ENCODE peak calls at places on chromosomes 7 and 10, in seven cellular contexts. W, Z, J, Q, X, C and R are unnamed samples.

GRCh38 chr10:33160151-33160550 is 174.3 kb downstream of the NRP1 start:
- DNase-seq in J (no peak), Z (no peak), X (no peak), Q (no peak), C (no peak), W (no peak), R (no peak)

GRCh38 chr10:59434463-59435326 is 72.3 kb upstream of the FAM13C start:
- DNase-seq in Q (no peak), J (no peak), W (no peak), Z (no peak), C (no peak), X (no peak), R (peak)

GRCh38 chr10:49650724-49651034 is 28.8 kb upstream of the C10orf53 start:
- DNase-seq in Q (no peak), W (no peak), Z (no peak), X (no peak), J (no peak), C (no peak), R (no peak)

GRCh38 chr10:112475565-112476233 is 28.7 kb downstream of the VTI1A start:
- DNase-seq in X (no peak), Q (no peak), C (no peak), W (no peak), J (no peak), Z (no peak), R (peak)

GRCh38 chr10:117175215-117175900 is 21.9 kb upstream of the KCNK18 start:
- DNase-seq in W (no peak), X (no peak), C (no peak), Z (no peak), J (no peak), Q (no peak), R (no peak)

GRCh38 chr7:139630643-139631519 is 107.4 kb downstream of the CLEC2L start:
- DNase-seq in J (no peak), C (peak), X (no peak), Z (no peak), W (no peak), Q (no peak), R (no peak)

GRCh38 chr10:63700209-63700934 is 179.2 kb downstream of the REEP3 start:
- DNase-seq in Q (peak), C (no peak), W (peak), X (no peak), J (peak), Z (no peak), R (no peak)

GRCh38 chr10:121131014-121131413 is 279.9 kb downstream of the WDR11 start:
- DNase-seq in Z (no peak), C (no peak), Q (no peak), J (no peak), W (no peak), X (no peak), R (no peak)

GRCh38 chr7:26090927-26091519 is 61.0 kb upstream of the NFE2L3 start:
- DNase-seq in J (peak), W (peak), X (peak), Z (peak), Q (peak), C (no peak), R (peak)

GRCh38 chr7:47198159-47198558 is 383.8 kb downstream of the TNS3 start:
- DNase-seq in Z (no peak), C (no peak), Q (no peak), J (no peak), X (no peak), W (no peak), R (no peak)

GRCh38 chr10:24617771-24618396 is 105.8 kb downstream of the ARHGAP21 start:
- DNase-seq in X (peak), C (peak), Z (no peak), W (peak), Q (peak), J (no peak), R (peak)

GRCh38 chr7:127629268-127629854 is 11.4 kb upstream of the PAX4 start:
- DNase-seq in X (peak), W (peak), Q (no peak), J (no peak), Z (no peak), C (peak), R (no peak)

GRCh38 chr7:26440253-26440992 is 148.8 kb downstream of the SNX10 start:
- DNase-seq in Q (no peak), W (no peak), J (no peak), Z (no peak), C (no peak), X (no peak), R (no peak)

GRCh38 chr10:36451391-36451790 is 674.0 kb upstream of the ANKRD30A start:
- DNase-seq in W (no peak), C (no peak), J (no peak), X (no peak), Z (no peak), Q (no peak), R (no peak)

GRCh38 chr7:77657427-77658331 is 38.6 kb upstream of the RSBN1L start:
- DNase-seq in Q (peak), X (peak), Z (peak), W (peak), C (no peak), J (no peak), R (peak)

GRCh38 chr7:30062587-30062986 is 34.4 kb downstream of the PLEKHA8 start:
- DNase-seq in W (peak), X (peak), C (no peak), Z (no peak), Q (peak), J (no peak), R (peak)

GRCh38 chr7:96833701-96834453 is 124.2 kb upstream of the SEM1 start:
- DNase-seq in X (no peak), J (no peak), Q (peak), W (no peak), Z (no peak), C (no peak), R (no peak)

GRCh38 chr7:74454948-74455804 is 1.5 kb downstream of the GTF2IRD1 start:
- DNase-seq in W (no peak), Q (no peak), C (no peak), J (no peak), X (peak), Z (peak), R (no peak)

GRCh38 chr7:127396184-127396583 is 3.7 kb upstream of the ZNF800 start:
- DNase-seq in Q (no peak), C (peak), J (no peak), Z (no peak), X (peak), W (no peak), R (no peak)

GRCh38 chr10:112456533-112456932 is 9.5 kb downstream of the VTI1A start:
- DNase-seq in W (no peak), X (peak), Z (no peak), C (no peak), Q (no peak), J (no peak), R (no peak)

GRCh38 chr7:5420108-5420840 is 3.4 kb downstream of the TNRC18 start:
- DNase-seq in J (no peak), C (peak), Z (no peak), W (no peak), X (no peak), Q (no peak), R (no peak)

GRCh38 chr10:30581779-30582380 is 47.7 kb downstream of the LYZL2 start:
- DNase-seq in Q (peak), W (peak), Z (no peak), X (peak), C (no peak), J (peak), R (peak)

GRCh38 chr10:23141995-23142394 is 46.6 kb downstream of the MSRB2 start:
- DNase-seq in X (no peak), C (no peak), W (no peak), J (no peak), Q (no peak), Z (no peak), R (no peak)

GRCh38 chr7:112868609-112869008 is 78.4 kb upstream of the TMEM168 start:
- DNase-seq in X (no peak), J (no peak), Q (no peak), C (no peak), W (no peak), Z (no peak), R (no peak)

GRCh38 chr7:133819695-133820094 is 307.4 kb upstream of the LRGUK start:
- DNase-seq in Q (no peak), J (no peak), Z (no peak), C (no peak), X (no peak), W (no peak), R (no peak)

GRCh38 chr7:128919881-128920789 is 9.6 kb upstream of the KCP start:
- DNase-seq in X (no peak), C (no peak), Z (no peak), J (no peak), Q (no peak), W (no peak), R (no peak)

GRCh38 chr10:131648386-131649020 is 252.3 kb upstream of the PPP2R2D start:
- DNase-seq in X (no peak), C (no peak), J (no peak), W (no peak), Z (no peak), Q (no peak), R (no peak)

GRCh38 chr7:114819629-114820362 is 102.1 kb upstream of the MDFIC start:
- DNase-seq in X (peak), W (peak), Q (peak), C (no peak), J (peak), Z (no peak), R (peak)

GRCh38 chr10:944034-944831 is 12.7 kb upstream of the LARP4B start:
- DNase-seq in Z (no peak), W (no peak), X (no peak), Q (no peak), C (peak), J (no peak), R (no peak)

GRCh38 chr7:112341464-112341863 is 108.8 kb upstream of the IFRD1 start:
- DNase-seq in Z (no peak), X (no peak), Q (no peak), W (no peak), C (no peak), J (no peak), R (no peak)

GRCh38 chr7:29119538-29119937 is 26.8 kb downstream of the CPVL start:
- DNase-seq in W (no peak), Q (no peak), X (no peak), Z (no peak), C (no peak), J (no peak), R (no peak)

GRCh38 chr10:121578298-121578697 is 19.9 kb downstream of the FGFR2 start:
- DNase-seq in J (no peak), Q (no peak), C (no peak), W (no peak), Z (no peak), X (no peak), R (no peak)

GRCh38 chr7:44239361-44239760 is 38.6 kb downstream of the YKT6 start:
- DNase-seq in W (no peak), X (no peak), C (no peak), Z (no peak), J (no peak), Q (no peak), R (no peak)

GRCh38 chr7:45384499-45384898 is 189.7 kb upstream of the ADCY1 start:
- DNase-seq in Q (no peak), X (no peak), C (no peak), J (no peak), Z (no peak), W (no peak), R (no peak)